ENCODE peak calls at places on chromosomes 6 and 20, in seven cellular contexts. U, X, H, Z, Q, F and D are unnamed samples.

GRCh38 chr20:38840053-38840893 is 34.8 kb downstream of the PPP1R16B start:
- DNase-seq in U (no peak), X (no peak), H (no peak), Z (no peak), Q (no peak), F (no peak), D (no peak)

GRCh38 chr6:3381233-3382065 is 75.4 kb downstream of the SLC22A23 start:
- DNase-seq in U (no peak), X (no peak), H (peak), Z (no peak), Q (no peak), F (no peak), D (no peak)

GRCh38 chr6:135093578-135093977 is 39.0 kb upstream of the HBS1L start:
- DNase-seq in U (no peak), X (no peak), H (no peak), Z (no peak), Q (no peak), F (no peak), D (no peak)

GRCh38 chr6:159279790-159280277 is 110.6 kb downstream of the FNDC1 start:
- DNase-seq in U (peak), X (no peak), H (no peak), Z (peak), Q (no peak), F (no peak), D (no peak)

GRCh38 chr6:131262060-131262459 is 126.8 kb downstream of the AKAP7 start:
- DNase-seq in U (no peak), X (no peak), H (no peak), Z (no peak), Q (no peak), F (no peak), D (no peak)

GRCh38 chr20:19786311-19786710 is 28.3 kb downstream of the RIN2 start:
- DNase-seq in U (peak), X (no peak), H (peak), Z (peak), Q (no peak), F (no peak), D (no peak)

GRCh38 chr6:117232191-117232590 is 33.2 kb upstream of the VGLL2 start:
- DNase-seq in U (no peak), X (no peak), H (no peak), Z (no peak), Q (no peak), F (no peak), D (no peak)

GRCh38 chr6:143744593-143745151 is 66.9 kb downstream of the PHACTR2 start:
- DNase-seq in U (no peak), X (no peak), H (no peak), Z (peak), Q (no peak), F (peak), D (no peak)

GRCh38 chr6:53441761-53442160 is 93.0 kb upstream of the ELOVL5 start:
- DNase-seq in U (no peak), X (no peak), H (no peak), Z (peak), Q (no peak), F (no peak), D (no peak)

GRCh38 chr20:17629025-17629424 is 53.0 kb downstream of the RRBP1 start:
- DNase-seq in U (no peak), X (no peak), H (no peak), Z (no peak), Q (no peak), F (no peak), D (no peak)

GRCh38 chr6:122663981-122664380 is 53.8 kb downstream of the PKIB start:
- DNase-seq in U (no peak), X (no peak), H (no peak), Z (no peak), Q (no peak), F (no peak), D (no peak)

GRCh38 chr6:152313542-152314482 is 323.4 kb downstream of the SYNE1 start:
- DNase-seq in U (no peak), X (no peak), H (no peak), Z (peak), Q (no peak), F (no peak), D (no peak)

GRCh38 chr20:23142162-23143050 is 56.3 kb upstream of the CD93 start:
- DNase-seq in U (no peak), X (no peak), H (no peak), Z (peak), Q (peak), F (no peak), D (no peak)

GRCh38 chr6:90079555-90080490 is 185.6 kb downstream of the GJA10 start:
- DNase-seq in U (no peak), X (no peak), H (no peak), Z (no peak), Q (no peak), F (no peak), D (no peak)

GRCh38 chr6:112016335-112016734 is 37.6 kb upstream of the CCN6 start:
- DNase-seq in U (no peak), X (no peak), H (no peak), Z (peak), Q (no peak), F (no peak), D (no peak)

GRCh38 chr6:158762787-158763439 is 56.3 kb downstream of the EZR start:
- DNase-seq in U (no peak), X (no peak), H (no peak), Z (no peak), Q (no peak), F (no peak), D (no peak)

GRCh38 chr6:52497652-52498408 is 77.7 kb downstream of the EFHC1 start:
- DNase-seq in U (no peak), X (no peak), H (no peak), Z (no peak), Q (no peak), F (no peak), D (no peak)

GRCh38 chr20:59824711-59825562 is 108.5 kb downstream of the SYCP2 start:
- DNase-seq in U (no peak), X (no peak), H (no peak), Z (no peak), Q (no peak), F (no peak), D (no peak)

GRCh38 chr20:3612795-3613560 is 50.2 kb downstream of the GFRA4 start:
- DNase-seq in U (no peak), X (no peak), H (no peak), Z (no peak), Q (no peak), F (no peak), D (no peak)

GRCh38 chr20:45433316-45433715 is 17.4 kb downstream of the PIGT start:
- DNase-seq in U (no peak), X (no peak), H (peak), Z (no peak), Q (no peak), F (no peak), D (no peak)

GRCh38 chr6:25286891-25287290 is 7.7 kb downstream of the CARMIL1 start:
- DNase-seq in U (no peak), X (no peak), H (no peak), Z (peak), Q (no peak), F (no peak), D (no peak)

GRCh38 chr6:52894278-52894677 is 15.2 kb downstream of the GSTA3 start:
- DNase-seq in U (no peak), X (no peak), H (no peak), Z (no peak), Q (no peak), F (no peak), D (no peak)

GRCh38 chr6:80488190-80488589 is 381.7 kb downstream of the BCKDHB start:
- DNase-seq in U (no peak), X (no peak), H (no peak), Z (no peak), Q (no peak), F (no peak), D (no peak)

GRCh38 chr6:106516629-106517028 is 112.7 kb downstream of the RTN4IP1 start:
- DNase-seq in U (no peak), X (no peak), H (no peak), Z (no peak), Q (no peak), F (no peak), D (no peak)

DNA sequence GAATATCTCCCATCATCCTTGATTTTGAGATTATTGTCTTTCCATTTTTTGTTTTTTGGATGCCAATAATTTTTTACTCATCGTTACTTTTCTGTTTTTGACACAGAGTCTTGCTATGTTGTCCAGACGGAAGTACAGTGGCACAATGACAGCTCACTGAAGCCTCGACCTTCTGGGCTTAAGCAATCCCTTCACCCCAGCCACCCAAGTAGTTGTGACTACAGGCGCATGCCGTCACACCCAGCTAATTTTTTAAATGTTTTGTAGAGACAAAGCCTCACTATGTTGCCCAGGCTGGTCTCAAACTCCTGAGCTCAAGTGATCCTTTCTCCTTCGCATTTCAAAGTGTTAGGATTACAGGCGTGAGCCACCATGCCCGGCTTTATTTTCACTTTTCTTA is 602.4 kb upstream of the AGPAT4 start:
- DNase-seq in U (no peak), X (no peak), H (no peak), Z (no peak), Q (no peak), F (no peak), D (no peak)
- TF ChIP-seq CTCF in U (no peak), X (no peak), H (no peak), Z (no peak), Q (no peak), F (no peak), D (no peak)

DNA sequence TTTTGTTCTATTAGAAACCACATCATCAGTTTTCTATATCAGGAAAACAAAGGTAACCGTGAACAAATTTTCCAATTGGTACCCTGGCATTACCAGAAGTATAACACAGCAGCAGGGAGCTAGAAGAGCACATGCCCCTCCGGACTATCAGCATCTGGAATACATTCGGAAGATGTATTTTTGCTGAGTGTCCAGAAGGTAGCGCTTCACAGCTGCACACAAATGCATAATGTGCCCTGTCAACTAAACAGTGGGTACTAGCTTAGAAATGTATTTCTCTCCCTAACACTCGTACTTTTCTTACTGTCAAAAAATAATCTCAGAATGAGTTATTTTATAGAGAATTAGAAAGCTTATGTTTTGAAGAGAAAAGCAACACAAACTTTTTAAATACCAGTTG is 77.6 kb downstream of the HUS1B start:
- DNase-seq in U (peak), X (no peak), H (no peak), Z (no peak), Q (no peak), F (peak), D (no peak)
- TF ChIP-seq CTCF in U (peak), X (peak), H (no peak), Z (no peak), Q (no peak), F (peak), D (peak)

GRCh38 chr6:30843611-30843998 is 40.7 kb upstream of the DDR1 start:
- DNase-seq in U (no peak), X (no peak), H (no peak), Z (no peak), Q (no peak), F (no peak), D (no peak)

GRCh38 chr6:30842754-30843610 is 41.3 kb upstream of the DDR1 start:
- DNase-seq in U (peak), X (no peak), H (no peak), Z (no peak), Q (no peak), F (no peak), D (no peak)

GRCh38 chr6:30841644-30842504 is 42.4 kb upstream of the DDR1 start:
- DNase-seq in U (no peak), X (no peak), H (no peak), Z (no peak), Q (no peak), F (no peak), D (no peak)

GRCh38 chr6:30845183-30845582 is 39.1 kb upstream of the DDR1 start:
- DNase-seq in U (peak), X (no peak), H (no peak), Z (no peak), Q (no peak), F (no peak), D (no peak)

GRCh38 chr6:30844118-30844535 is 40.2 kb upstream of the DDR1 start:
- DNase-seq in U (no peak), X (no peak), H (no peak), Z (no peak), Q (no peak), F (no peak), D (no peak)
- TF ChIP-seq CTCF in U (no peak), X (no peak), H (no peak), Z (no peak), Q (no peak), F (no peak), D (no peak)

DNA sequence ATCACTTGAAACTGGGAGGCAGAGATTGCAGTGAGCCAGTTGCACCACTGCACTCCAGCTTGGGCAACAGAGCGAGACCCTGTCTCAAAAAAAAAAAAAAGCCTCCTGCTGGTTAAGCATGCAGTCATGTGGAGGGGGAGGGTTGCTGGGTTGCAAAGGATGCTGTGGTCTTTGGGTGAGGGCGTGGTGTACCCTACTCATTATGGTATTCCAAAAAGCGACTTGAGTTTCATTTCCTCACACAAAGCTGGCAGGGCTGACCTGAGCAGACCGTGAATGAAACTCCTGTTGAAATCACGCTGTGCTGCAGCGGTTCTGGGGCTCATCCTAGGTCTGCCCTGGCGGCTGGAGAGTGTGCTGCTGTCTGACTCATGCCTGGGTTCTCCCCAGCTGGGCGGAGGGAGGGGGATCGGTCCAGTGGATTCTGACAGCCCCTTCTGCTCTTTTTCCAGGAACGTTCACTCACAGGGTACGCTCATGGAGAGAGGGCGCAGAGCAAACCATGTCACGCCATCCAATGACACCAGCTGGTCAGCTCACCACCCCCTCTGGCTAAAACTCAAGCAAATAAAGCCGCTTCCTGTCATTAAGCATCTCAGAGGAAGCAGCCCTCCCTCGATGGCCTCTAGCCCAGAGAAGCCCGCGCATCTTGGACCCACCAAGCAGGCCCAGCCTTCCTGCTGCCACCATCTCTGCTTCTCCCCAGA is 166.2 kb downstream of the SCML4 start:
- DNase-seq in U (peak), X (no peak), H (peak), Z (peak), Q (peak), F (no peak), D (no peak)
- TF ChIP-seq CTCF in U (peak), X (no peak), H (no peak), Z (peak), Q (no peak), F (no peak), D (no peak)

GRCh38 chr6:128882991-128883571 is at the start of gene LAMA2:
- DNase-seq in U (peak), X (peak), H (peak), Z (peak), Q (peak), F (no peak), D (peak)
- TF ChIP-seq CTCF in U (no peak), X (peak), H (peak), Z (no peak), Q (no peak), F (no peak), D (no peak)

GRCh38 chr20:62211216-62211615 is 8.9 kb downstream of the HRH3 start:
- DNase-seq in U (no peak), X (no peak), H (peak), Z (no peak), Q (no peak), F (no peak), D (no peak)

GRCh38 chr20:62209850-62210495 is 10.1 kb downstream of the HRH3 start:
- DNase-seq in U (no peak), X (no peak), H (peak), Z (no peak), Q (no peak), F (no peak), D (no peak)

GRCh38 chr20:62210496-62210855 is 9.6 kb downstream of the HRH3 start:
- DNase-seq in U (peak), X (no peak), H (peak), Z (no peak), Q (no peak), F (no peak), D (no peak)

GRCh38 chr20:62208061-62208804 is 11.8 kb downstream of the HRH3 start:
- DNase-seq in U (no peak), X (no peak), H (peak), Z (no peak), Q (no peak), F (no peak), D (no peak)

DNA sequence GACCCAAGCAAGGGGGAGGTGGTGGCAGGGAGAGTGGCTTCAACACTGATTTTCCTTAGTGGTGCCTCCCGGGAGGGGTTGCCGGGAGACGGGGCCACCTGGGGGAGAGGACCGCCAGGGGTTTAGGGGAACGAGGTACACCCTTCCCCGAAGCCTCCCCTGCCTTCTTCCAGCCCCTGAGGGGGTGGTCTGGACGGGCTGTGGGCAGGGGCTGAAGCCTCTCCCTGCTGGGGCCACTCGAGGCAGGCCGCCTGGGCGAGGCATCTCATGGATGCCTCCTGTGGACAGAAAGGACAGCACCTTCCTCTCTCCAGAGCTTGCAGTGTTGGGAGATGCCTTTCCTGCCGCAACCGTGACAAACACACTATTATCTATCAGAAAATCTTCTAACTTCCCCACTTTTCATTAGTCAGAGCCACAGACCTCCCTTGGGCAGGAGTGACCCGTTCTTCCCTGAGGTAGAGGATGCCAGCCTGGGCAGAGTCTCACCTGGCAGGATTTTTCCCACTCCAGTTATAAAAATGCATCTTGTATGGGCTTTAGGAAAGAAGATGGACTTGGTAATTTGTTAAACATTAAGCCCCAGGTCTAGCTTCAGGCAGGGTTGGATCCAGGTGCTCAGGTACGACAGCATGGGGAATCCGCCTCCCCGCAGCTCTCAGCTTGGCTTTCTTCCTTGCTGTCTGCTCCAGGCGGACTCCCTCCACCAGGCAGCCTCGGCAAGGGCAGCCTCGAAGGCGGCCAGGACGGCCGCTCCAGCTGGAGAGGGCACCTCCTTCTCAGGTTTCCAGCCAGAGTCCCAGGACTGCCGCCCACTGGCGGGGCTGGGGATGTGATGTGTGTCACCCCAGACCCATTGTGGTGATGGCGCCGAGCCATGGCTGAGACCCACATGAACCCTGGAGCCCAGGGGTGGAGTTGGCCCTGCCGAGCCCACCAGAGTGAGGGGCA is 11.0 kb downstream of the HRH3 start:
- DNase-seq in U (no peak), X (no peak), H (peak), Z (no peak), Q (no peak), F (peak), D (peak)
- TF ChIP-seq CTCF in U (no peak), X (no peak), H (no peak), Z (peak), Q (no peak), F (peak), D (no peak)

GRCh38 chr6:7247828-7248227 is 65.2 kb downstream of the SSR1 start:
- DNase-seq in U (no peak), X (no peak), H (no peak), Z (no peak), Q (no peak), F (no peak), D (no peak)

GRCh38 chr6:7247179-7247456 is 65.9 kb downstream of the SSR1 start:
- DNase-seq in U (no peak), X (no peak), H (no peak), Z (no peak), Q (no peak), F (no peak), D (no peak)

GRCh38 chr6:7249391-7249790 is 63.6 kb downstream of the SSR1 start:
- DNase-seq in U (no peak), X (no peak), H (no peak), Z (no peak), Q (no peak), F (no peak), D (no peak)

GRCh38 chr6:7245668-7246393 is 67.2 kb downstream of the SSR1 start:
- DNase-seq in U (no peak), X (no peak), H (no peak), Z (no peak), Q (no peak), F (no peak), D (no peak)

GRCh38 chr6:7246401-7247178 is 66.4 kb downstream of the SSR1 start:
- DNase-seq in U (no peak), X (no peak), H (no peak), Z (no peak), Q (no peak), F (no peak), D (no peak)
- TF ChIP-seq CTCF in U (no peak), X (no peak), H (no peak), Z (no peak), Q (no peak), F (no peak), D (no peak)

GRCh38 chr6:37783831-37784584 is 35.5 kb upstream of the ZFAND3 start:
- DNase-seq in U (peak), X (no peak), H (peak), Z (no peak), Q (peak), F (no peak), D (peak)
- TF ChIP-seq CTCF in U (no peak), X (peak), H (peak), Z (no peak), Q (no peak), F (no peak), D (no peak)

GRCh38 chr6:78157606-78158005 is 504.8 kb downstream of the MEI4 start:
- DNase-seq in U (no peak), X (no peak), H (no peak), Z (no peak), Q (no peak), F (no peak), D (no peak)
- TF ChIP-seq CTCF in U (no peak), X (no peak), H (no peak), Z (no peak), Q (no peak), F (no peak), D (no peak)